ENCODE peak calls at places on chromosome 21, in seven cellular contexts. One of them, this sample, is unnamed.

GRCh38 chr21:35563885-35564451 is 496.4 kb downstream of the SETD4 start:
- DNase-seq in HTR-8/SVneo: no peak
- DNase-seq in iris pigment epithelial cell: peak
- DNase-seq in progenitor cell of endocrine pancreas: no peak
- DNase-seq in stimulated activated CD8-positive, alpha-beta memory T cell treated with anti-CD3 and anti-CD28 coated beads, Interleukin-2, amount 100 ng/mL, for 1 hour: no peak
- DNase-seq in mesenchymal stem cell: peak
- DNase-seq in naive thymus-derived CD4-positive, alpha-beta T cell: no peak
- DNase-seq in this sample: no peak

GRCh38 chr21:46661211-46661625 is 25.7 kb downstream of the PRMT2 start:
- DNase-seq in HTR-8/SVneo: peak
- DNase-seq in iris pigment epithelial cell: peak
- DNase-seq in progenitor cell of endocrine pancreas: no peak
- DNase-seq in stimulated activated CD8-positive, alpha-beta memory T cell treated with anti-CD3 and anti-CD28 coated beads, Interleukin-2, amount 100 ng/mL, for 1 hour: no peak
- DNase-seq in mesenchymal stem cell: peak
- DNase-seq in naive thymus-derived CD4-positive, alpha-beta T cell: peak
- DNase-seq in this sample: no peak

GRCh38 chr21:37435120-37435519 is 68.5 kb downstream of the DYRK1A start:
- DNase-seq in HTR-8/SVneo: peak
- DNase-seq in iris pigment epithelial cell: peak
- DNase-seq in progenitor cell of endocrine pancreas: no peak
- DNase-seq in stimulated activated CD8-positive, alpha-beta memory T cell treated with anti-CD3 and anti-CD28 coated beads, Interleukin-2, amount 100 ng/mL, for 1 hour: no peak
- DNase-seq in mesenchymal stem cell: peak
- DNase-seq in naive thymus-derived CD4-positive, alpha-beta T cell: no peak
- DNase-seq in this sample: peak

GRCh38 chr21:33348728-33349127 is 24.0 kb downstream of the IFNAR1 start:
- DNase-seq in HTR-8/SVneo: no peak
- DNase-seq in iris pigment epithelial cell: no peak
- DNase-seq in progenitor cell of endocrine pancreas: no peak
- DNase-seq in stimulated activated CD8-positive, alpha-beta memory T cell treated with anti-CD3 and anti-CD28 coated beads, Interleukin-2, amount 100 ng/mL, for 1 hour: no peak
- DNase-seq in mesenchymal stem cell: no peak
- DNase-seq in naive thymus-derived CD4-positive, alpha-beta T cell: no peak
- DNase-seq in this sample: peak

GRCh38 chr21:34936299-34936698 is 112.8 kb downstream of the RUNX1 start:
- DNase-seq in HTR-8/SVneo: no peak
- DNase-seq in iris pigment epithelial cell: no peak
- DNase-seq in progenitor cell of endocrine pancreas: no peak
- DNase-seq in stimulated activated CD8-positive, alpha-beta memory T cell treated with anti-CD3 and anti-CD28 coated beads, Interleukin-2, amount 100 ng/mL, for 1 hour: no peak
- DNase-seq in mesenchymal stem cell: no peak
- DNase-seq in naive thymus-derived CD4-positive, alpha-beta T cell: no peak
- DNase-seq in this sample: no peak

GRCh38 chr21:43277481-43278351 is 108.9 kb downstream of the CRYAA start:
- DNase-seq in HTR-8/SVneo: no peak
- DNase-seq in iris pigment epithelial cell: no peak
- DNase-seq in progenitor cell of endocrine pancreas: no peak
- DNase-seq in stimulated activated CD8-positive, alpha-beta memory T cell treated with anti-CD3 and anti-CD28 coated beads, Interleukin-2, amount 100 ng/mL, for 1 hour: no peak
- DNase-seq in mesenchymal stem cell: no peak
- DNase-seq in naive thymus-derived CD4-positive, alpha-beta T cell: no peak
- DNase-seq in this sample: no peak

GRCh38 chr21:45981641-45982255 is at the start of gene COL6A1:
- DNase-seq in HTR-8/SVneo: peak
- DNase-seq in iris pigment epithelial cell: peak
- DNase-seq in progenitor cell of endocrine pancreas: peak
- DNase-seq in stimulated activated CD8-positive, alpha-beta memory T cell treated with anti-CD3 and anti-CD28 coated beads, Interleukin-2, amount 100 ng/mL, for 1 hour: no peak
- DNase-seq in mesenchymal stem cell: peak
- DNase-seq in naive thymus-derived CD4-positive, alpha-beta T cell: peak
- DNase-seq in this sample: no peak

GRCh38 chr21:29145354-29145782 is 14.9 kb downstream of the MAP3K7CL start:
- DNase-seq in HTR-8/SVneo: peak
- DNase-seq in iris pigment epithelial cell: peak
- DNase-seq in progenitor cell of endocrine pancreas: no peak
- DNase-seq in stimulated activated CD8-positive, alpha-beta memory T cell treated with anti-CD3 and anti-CD28 coated beads, Interleukin-2, amount 100 ng/mL, for 1 hour: no peak
- DNase-seq in mesenchymal stem cell: peak
- DNase-seq in naive thymus-derived CD4-positive, alpha-beta T cell: no peak
- DNase-seq in this sample: peak

GRCh38 chr21:26965091-26965566 is 1.8 kb downstream of the ADAMTS5 start:
- DNase-seq in HTR-8/SVneo: no peak
- DNase-seq in iris pigment epithelial cell: no peak
- DNase-seq in progenitor cell of endocrine pancreas: no peak
- DNase-seq in stimulated activated CD8-positive, alpha-beta memory T cell treated with anti-CD3 and anti-CD28 coated beads, Interleukin-2, amount 100 ng/mL, for 1 hour: no peak
- DNase-seq in mesenchymal stem cell: no peak
- DNase-seq in naive thymus-derived CD4-positive, alpha-beta T cell: no peak
- DNase-seq in this sample: no peak

GRCh38 chr21:33731447-33731846 is 89.1 kb downstream of the ITSN1 start:
- DNase-seq in HTR-8/SVneo: no peak
- DNase-seq in iris pigment epithelial cell: no peak
- DNase-seq in progenitor cell of endocrine pancreas: no peak
- DNase-seq in stimulated activated CD8-positive, alpha-beta memory T cell treated with anti-CD3 and anti-CD28 coated beads, Interleukin-2, amount 100 ng/mL, for 1 hour: no peak
- DNase-seq in mesenchymal stem cell: no peak
- DNase-seq in naive thymus-derived CD4-positive, alpha-beta T cell: no peak
- DNase-seq in this sample: no peak

GRCh38 chr21:46477765-46478164 is 19.1 kb downstream of the DIP2A start:
- DNase-seq in HTR-8/SVneo: no peak
- DNase-seq in iris pigment epithelial cell: peak
- DNase-seq in progenitor cell of endocrine pancreas: no peak
- DNase-seq in stimulated activated CD8-positive, alpha-beta memory T cell treated with anti-CD3 and anti-CD28 coated beads, Interleukin-2, amount 100 ng/mL, for 1 hour: no peak
- DNase-seq in mesenchymal stem cell: no peak
- DNase-seq in naive thymus-derived CD4-positive, alpha-beta T cell: no peak
- DNase-seq in this sample: no peak

GRCh38 chr21:34018910-34019309 is 54.5 kb upstream of the MRPS6 start:
- DNase-seq in HTR-8/SVneo: no peak
- DNase-seq in iris pigment epithelial cell: no peak
- DNase-seq in progenitor cell of endocrine pancreas: no peak
- DNase-seq in stimulated activated CD8-positive, alpha-beta memory T cell treated with anti-CD3 and anti-CD28 coated beads, Interleukin-2, amount 100 ng/mL, for 1 hour: no peak
- DNase-seq in mesenchymal stem cell: no peak
- DNase-seq in naive thymus-derived CD4-positive, alpha-beta T cell: no peak
- DNase-seq in this sample: no peak

GRCh38 chr21:38386967-38387366 is 111.3 kb downstream of the ERG start:
- DNase-seq in HTR-8/SVneo: no peak
- DNase-seq in iris pigment epithelial cell: peak
- DNase-seq in progenitor cell of endocrine pancreas: no peak
- DNase-seq in stimulated activated CD8-positive, alpha-beta memory T cell treated with anti-CD3 and anti-CD28 coated beads, Interleukin-2, amount 100 ng/mL, for 1 hour: no peak
- DNase-seq in mesenchymal stem cell: peak
- DNase-seq in naive thymus-derived CD4-positive, alpha-beta T cell: no peak
- DNase-seq in this sample: no peak

GRCh38 chr21:44550807-44551206 is 498 bp downstream of the KRTAP10-2 start:
- DNase-seq in HTR-8/SVneo: no peak
- DNase-seq in iris pigment epithelial cell: no peak
- DNase-seq in progenitor cell of endocrine pancreas: no peak
- DNase-seq in stimulated activated CD8-positive, alpha-beta memory T cell treated with anti-CD3 and anti-CD28 coated beads, Interleukin-2, amount 100 ng/mL, for 1 hour: no peak
- DNase-seq in mesenchymal stem cell: no peak
- DNase-seq in naive thymus-derived CD4-positive, alpha-beta T cell: no peak
- DNase-seq in this sample: no peak

GRCh38 chr21:46111857-46112730 is 14.2 kb downstream of the COL6A2 start:
- DNase-seq in HTR-8/SVneo: no peak
- DNase-seq in iris pigment epithelial cell: no peak
- DNase-seq in progenitor cell of endocrine pancreas: peak
- DNase-seq in stimulated activated CD8-positive, alpha-beta memory T cell treated with anti-CD3 and anti-CD28 coated beads, Interleukin-2, amount 100 ng/mL, for 1 hour: no peak
- DNase-seq in mesenchymal stem cell: no peak
- DNase-seq in naive thymus-derived CD4-positive, alpha-beta T cell: peak
- DNase-seq in this sample: no peak

GRCh38 chr21:45449658-45450502 is 44.9 kb downstream of the COL18A1 start:
- DNase-seq in HTR-8/SVneo: no peak
- DNase-seq in iris pigment epithelial cell: peak
- DNase-seq in progenitor cell of endocrine pancreas: no peak
- DNase-seq in stimulated activated CD8-positive, alpha-beta memory T cell treated with anti-CD3 and anti-CD28 coated beads, Interleukin-2, amount 100 ng/mL, for 1 hour: no peak
- DNase-seq in mesenchymal stem cell: no peak
- DNase-seq in naive thymus-derived CD4-positive, alpha-beta T cell: no peak
- DNase-seq in this sample: no peak

GRCh38 chr21:17660449-17660848 is 47.7 kb upstream of the BTG3 start:
- DNase-seq in HTR-8/SVneo: peak
- DNase-seq in iris pigment epithelial cell: peak
- DNase-seq in progenitor cell of endocrine pancreas: no peak
- DNase-seq in stimulated activated CD8-positive, alpha-beta memory T cell treated with anti-CD3 and anti-CD28 coated beads, Interleukin-2, amount 100 ng/mL, for 1 hour: no peak
- DNase-seq in mesenchymal stem cell: no peak
- DNase-seq in naive thymus-derived CD4-positive, alpha-beta T cell: no peak
- DNase-seq in this sample: no peak

This sample was measured in dermis microvascular lymphatic vessel endothelial cell.